ENCODE peak calls at places on chromosomes 2 and 18, in four cellular contexts. One of them, this sample, is unnamed.

GRCh38 chr2:84830095-84830494 is 50.8 kb downstream of the TRABD2A start:
- DNase-seq in A549: no peak
- DNase-seq in GM12878: no peak
- DNase-seq in HepG2: no peak
- DNase-seq in this sample: peak

GRCh38 chr2:212145111-212145510 is 393.5 kb downstream of the ERBB4 start:
- DNase-seq in A549: no peak
- DNase-seq in GM12878: no peak
- DNase-seq in HepG2: no peak
- DNase-seq in this sample: no peak

GRCh38 chr2:231617059-231617926 is 24.6 kb downstream of the TEX44 start:
- DNase-seq in A549: no peak
- DNase-seq in GM12878: no peak
- DNase-seq in HepG2: no peak
- DNase-seq in this sample: no peak

GRCh38 chr18:9136315-9137141 is at the start of gene ANKRD12:
- DNase-seq in A549: peak
- DNase-seq in GM12878: peak
- DNase-seq in HepG2: peak
- DNase-seq in this sample: peak

GRCh38 chr2:84395819-84396218 is 63.3 kb downstream of the SUCLG1 start:
- DNase-seq in A549: no peak
- DNase-seq in GM12878: no peak
- DNase-seq in HepG2: no peak
- DNase-seq in this sample: no peak

GRCh38 chr2:406876-407275 is 119.0 kb upstream of the ALKAL2 start:
- DNase-seq in A549: no peak
- DNase-seq in GM12878: no peak
- DNase-seq in HepG2: no peak
- DNase-seq in this sample: no peak

GRCh38 chr2:6928452-6928851 is 11.2 kb downstream of the RNF144A start:
- DNase-seq in A549: no peak
- DNase-seq in GM12878: no peak
- DNase-seq in HepG2: no peak
- DNase-seq in this sample: no peak

GRCh38 chr2:151357359-151357758 is at the start of gene TNFAIP6:
- DNase-seq in A549: peak
- DNase-seq in GM12878: no peak
- DNase-seq in HepG2: no peak
- DNase-seq in this sample: no peak

GRCh38 chr2:224181534-224182155 is 142.6 kb upstream of the SERPINE2 start:
- DNase-seq in A549: no peak
- DNase-seq in GM12878: no peak
- DNase-seq in HepG2: no peak
- DNase-seq in this sample: no peak

GRCh38 chr18:40852406-40852805 is 1102.6 kb upstream of the PIK3C3 start:
- DNase-seq in A549: no peak
- DNase-seq in GM12878: no peak
- DNase-seq in HepG2: no peak
- DNase-seq in this sample: no peak

GRCh38 chr2:33597026-33597425 is 2.1 kb downstream of the FAM98A start:
- DNase-seq in A549: no peak
- DNase-seq in GM12878: no peak
- DNase-seq in HepG2: no peak
- DNase-seq in this sample: no peak

GRCh38 chr2:18153741-18154140 is 275.3 kb downstream of the KCNS3 start:
- DNase-seq in A549: no peak
- DNase-seq in GM12878: no peak
- DNase-seq in HepG2: no peak
- DNase-seq in this sample: no peak

GRCh38 chr2:238100821-238101771 is 956 bp downstream of the ESPNL start:
- DNase-seq in A549: no peak
- DNase-seq in GM12878: no peak
- DNase-seq in HepG2: no peak
- DNase-seq in this sample: no peak

GRCh38 chr2:156156580-156156979 is 175.9 kb downstream of the NR4A2 start:
- DNase-seq in A549: no peak
- DNase-seq in GM12878: no peak
- DNase-seq in HepG2: peak
- DNase-seq in this sample: no peak

GRCh38 chr2:55204536-55204935 is 27.6 kb downstream of the CLHC1 start:
- DNase-seq in A549: no peak
- DNase-seq in GM12878: no peak
- DNase-seq in HepG2: no peak
- DNase-seq in this sample: no peak

GRCh38 chr18:8801263-8801901 is 96.0 kb downstream of the MTCL1 start:
- DNase-seq in A549: no peak
- DNase-seq in GM12878: no peak
- DNase-seq in HepG2: no peak
- DNase-seq in this sample: no peak

DNA sequence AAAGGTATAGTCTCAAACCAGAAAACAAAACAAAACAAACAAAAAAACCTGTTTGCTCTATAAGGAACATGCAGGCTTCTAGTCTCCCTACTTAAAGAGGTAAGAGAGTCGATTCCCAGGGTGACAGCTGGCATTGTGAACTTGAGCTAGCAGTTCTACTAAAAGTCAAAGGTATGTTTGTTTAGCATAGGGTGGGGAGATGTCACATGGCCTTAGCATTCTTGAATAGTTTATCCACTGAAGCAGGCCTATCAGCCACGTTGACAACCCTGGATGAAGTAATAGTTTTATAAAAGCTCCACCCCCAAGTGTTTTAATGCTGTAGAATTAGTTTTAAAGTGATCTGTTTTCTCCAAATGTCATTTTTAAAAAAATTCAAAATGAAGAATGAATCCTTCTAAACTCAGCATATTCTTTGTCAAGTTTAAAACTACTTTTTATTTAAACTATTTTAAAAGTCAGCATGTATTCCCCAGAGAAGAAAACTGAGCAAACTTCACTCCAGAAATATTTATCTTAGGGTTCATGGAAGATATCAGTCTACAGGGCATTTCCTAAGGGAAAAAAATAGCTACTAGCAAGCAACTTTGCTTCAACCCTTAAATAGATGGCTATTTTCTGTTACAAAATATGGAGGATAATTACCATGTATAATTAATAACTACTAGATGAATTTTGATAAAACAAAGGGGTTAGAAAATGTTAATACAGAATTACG is 1.7 kb downstream of the MYOM1 start:
- DNase-seq in A549: peak
- DNase-seq in GM12878: no peak
- DNase-seq in HepG2: peak
- DNase-seq in this sample: peak
- TF ChIP-seq POLR2AphosphoS2 in A549: no peak
- TF ChIP-seq POLR2AphosphoS2 in GM12878: no peak
- TF ChIP-seq POLR2AphosphoS2 in HepG2: no peak
- TF ChIP-seq POLR2AphosphoS2 in this sample: no peak

GRCh38 chr2:160680294-160680693 is 186.7 kb upstream of the RBMS1 start:
- DNase-seq in A549: no peak
- DNase-seq in GM12878: no peak
- DNase-seq in HepG2: no peak
- DNase-seq in this sample: no peak
- TF ChIP-seq MYC in A549: no peak
- TF ChIP-seq MYC in GM12878: no peak
- TF ChIP-seq MYC in HepG2: no peak
- TF ChIP-seq MYC in this sample: no peak

GRCh38 chr18:79512461-79513380 is 117.0 kb downstream of the NFATC1 start:
- DNase-seq in A549: no peak
- DNase-seq in GM12878: no peak
- DNase-seq in HepG2: no peak
- DNase-seq in this sample: no peak
- TF ChIP-seq USF2 in A549: no peak
- TF ChIP-seq USF2 in GM12878: no peak
- TF ChIP-seq USF2 in HepG2: no peak
- TF ChIP-seq USF2 in this sample: no peak

DNA sequence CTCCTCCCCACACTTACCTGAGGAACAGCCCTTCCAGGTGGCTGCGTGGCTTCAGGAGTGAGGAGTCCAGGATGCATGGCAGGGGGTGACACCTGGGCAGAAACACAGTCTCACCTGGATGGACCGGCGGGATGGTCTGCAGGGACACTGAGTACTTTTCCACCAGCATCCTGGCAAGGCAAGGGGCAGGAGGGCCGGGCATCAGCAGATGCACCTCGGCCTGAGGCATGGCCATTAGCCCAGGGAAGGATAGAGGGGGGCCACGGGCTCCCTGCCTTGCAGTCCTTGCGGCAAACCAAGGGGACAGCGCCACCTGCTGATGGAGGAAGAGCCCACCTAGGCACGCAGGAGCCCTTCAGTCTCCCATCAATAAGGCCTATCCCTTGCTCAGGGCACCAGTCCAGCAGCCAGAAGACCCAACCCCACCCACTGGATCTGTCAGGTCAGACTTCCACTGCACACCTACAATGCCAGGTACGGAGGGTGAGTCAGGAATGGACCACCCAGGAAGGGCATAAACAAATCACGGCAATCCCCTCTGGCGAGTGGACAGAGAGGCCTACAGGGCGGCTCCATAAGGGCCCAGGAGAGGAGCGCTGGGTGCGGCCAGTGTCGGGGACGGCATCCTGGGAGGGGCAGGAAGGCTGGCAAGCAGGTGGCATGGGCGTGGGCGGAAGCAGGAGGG is 26.0 kb downstream of the FAM178B start:
- DNase-seq in A549: peak
- DNase-seq in GM12878: no peak
- DNase-seq in HepG2: peak
- DNase-seq in this sample: peak
- TF ChIP-seq POLR2AphosphoS2 in A549: no peak
- TF ChIP-seq POLR2AphosphoS2 in GM12878: no peak
- TF ChIP-seq POLR2AphosphoS2 in HepG2: no peak
- TF ChIP-seq POLR2AphosphoS2 in this sample: no peak

DNA sequence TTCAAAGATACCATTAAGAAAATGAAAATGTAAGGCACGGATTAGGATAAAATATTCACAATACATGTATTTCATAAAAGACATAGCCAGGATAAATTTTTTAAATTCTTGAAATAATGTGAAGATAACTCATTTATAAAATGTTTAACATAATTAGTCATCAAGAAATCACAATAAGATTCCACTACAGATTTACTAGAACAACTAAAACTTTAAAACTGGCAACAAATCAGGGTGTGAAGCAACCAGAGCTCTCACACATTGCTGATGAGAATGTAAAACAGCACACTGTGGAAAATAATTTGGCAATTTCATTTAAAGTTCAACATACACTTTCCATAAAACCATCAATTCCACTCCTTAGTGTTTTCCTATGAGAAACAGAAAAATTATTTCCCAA is 89.6 kb upstream of the UBE2E3 start:
- DNase-seq in A549: no peak
- DNase-seq in GM12878: no peak
- DNase-seq in HepG2: no peak
- DNase-seq in this sample: no peak
- TF ChIP-seq MYC in A549: no peak
- TF ChIP-seq MYC in GM12878: no peak
- TF ChIP-seq MYC in HepG2: no peak
- TF ChIP-seq MYC in this sample: no peak

GRCh38 chr2:44763275-44763674 is 178.2 kb upstream of the SIX3 start:
- DNase-seq in A549: no peak
- DNase-seq in GM12878: no peak
- DNase-seq in HepG2: no peak
- DNase-seq in this sample: no peak
- TF ChIP-seq USF2 in A549: no peak
- TF ChIP-seq USF2 in GM12878: no peak
- TF ChIP-seq USF2 in HepG2: no peak
- TF ChIP-seq USF2 in this sample: no peak

DNA sequence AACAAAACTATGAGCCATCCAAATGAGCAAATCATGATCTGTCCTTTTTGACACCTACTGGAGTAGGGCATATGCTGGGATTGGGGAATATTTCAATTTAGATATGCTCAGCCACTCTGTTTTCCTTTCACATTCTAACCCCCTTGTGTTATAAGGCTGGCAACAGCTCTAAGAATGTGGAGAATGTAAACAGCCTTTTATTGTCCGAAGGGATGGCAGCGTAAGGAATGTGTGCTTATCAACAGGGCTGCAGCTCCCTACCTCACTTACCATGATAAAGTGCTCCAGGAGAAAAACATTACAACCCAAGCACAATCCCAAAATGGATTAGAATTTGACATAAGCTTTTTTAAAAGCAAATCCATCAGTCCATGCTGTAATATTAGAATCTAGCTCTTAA is 2.2 kb downstream of the NXPH2 start:
- DNase-seq in A549: no peak
- DNase-seq in GM12878: no peak
- DNase-seq in HepG2: peak
- DNase-seq in this sample: no peak
- TF ChIP-seq POLR2AphosphoS2 in A549: no peak
- TF ChIP-seq POLR2AphosphoS2 in GM12878: no peak
- TF ChIP-seq POLR2AphosphoS2 in HepG2: no peak
- TF ChIP-seq POLR2AphosphoS2 in this sample: no peak

GRCh38 chr2:172947461-172947860 is 128.2 kb upstream of the MAP3K20 start:
- DNase-seq in A549: no peak
- DNase-seq in GM12878: no peak
- DNase-seq in HepG2: no peak
- DNase-seq in this sample: no peak
- TF ChIP-seq MYC in A549: no peak
- TF ChIP-seq MYC in GM12878: no peak
- TF ChIP-seq MYC in HepG2: no peak
- TF ChIP-seq MYC in this sample: no peak